ENCODE peak calls at places on chromosomes 5 and 9, in four cellular contexts. T is gastrocnemius medialis, A is adrenal gland, J is sigmoid colon. H is an unnamed sample.

GRCh38 chr9:414595-414994 is 199.9 kb downstream of the DOCK8 start:
- DNase-seq in T (no peak), A (no peak), J (no peak), H (no peak)

GRCh38 chr5:180291234-180291940 is 496 bp downstream of the MAPK9 start:
- DNase-seq in T (no peak), A (no peak), J (no peak), H (peak; percentile 50)

GRCh38 chr9:134950404-134950760 is 32.7 kb upstream of the FCN1 start:
- DNase-seq in T (no peak), A (no peak), J (peak; percentile 29), H (no peak)

GRCh38 chr5:39801306-39801705 is 376.5 kb upstream of the DAB2 start:
- DNase-seq in T (no peak), A (no peak), J (no peak), H (no peak)

GRCh38 chr9:116234091-116234490 is 80.5 kb downstream of the PAPPA start:
- DNase-seq in T (no peak), A (no peak), J (no peak), H (no peak)

GRCh38 chr5:141850183-141850768 is 27.9 kb downstream of the PCDH1 start:
- DNase-seq in T (no peak), A (peak; percentile 50), J (no peak), H (no peak)

GRCh38 chr5:407801-408268 is 35.1 kb upstream of the EXOC3 start:
- DNase-seq in T (no peak), A (no peak), J (peak; percentile 55), H (no peak)

GRCh38 chr9:114501786-114502682 is 3.2 kb downstream of the WHRN start:
- DNase-seq in T (no peak), A (peak; percentile 64), J (no peak), H (no peak)

GRCh38 chr9:135702002-135702721 is at the start of gene KCNT1:
- DNase-seq in T (no peak), A (peak; percentile 32), J (no peak), H (peak; percentile 33)

GRCh38 chr5:140327589-140327988 is 18.8 kb downstream of the HBEGF start:
- DNase-seq in T (no peak), A (no peak), J (no peak), H (no peak)

GRCh38 chr5:124570285-124571035 is 176.0 kb downstream of the ZNF608 start:
- DNase-seq in T (no peak), A (peak; percentile 24), J (no peak), H (no peak)

GRCh38 chr5:16937023-16937379 is 913 bp upstream of the MYO10 start:
- DNase-seq in T (no peak), A (no peak), J (no peak), H (no peak)

GRCh38 chr5:180007582-180007981 is 64.0 kb downstream of the RNF130 start:
- DNase-seq in T (no peak), A (no peak), J (no peak), H (peak; percentile 87)

GRCh38 chr5:138900281-138900965 is 25.3 kb upstream of the LRRTM2 start:
- DNase-seq in T (no peak), A (peak; percentile 18), J (no peak), H (no peak)

GRCh38 chr5:116478461-116478860 is 96.2 kb downstream of the SEMA6A start:
- DNase-seq in T (no peak), A (no peak), J (no peak), H (no peak)

GRCh38 chr5:34959323-34959722 is 30.0 kb downstream of the DNAJC21 start:
- DNase-seq in T (no peak), A (no peak), J (no peak), H (no peak)

GRCh38 chr9:13588151-13589043 is 308.9 kb upstream of the MPDZ start:
- DNase-seq in T (no peak), A (no peak), J (no peak), H (no peak)

GRCh38 chr5:104430977-104431620 is 868.5 kb upstream of the NUDT12 start:
- DNase-seq in T (no peak), A (no peak), J (no peak), H (no peak)

GRCh38 chr5:158133369-158133768 is 274.4 kb upstream of the CLINT1 start:
- DNase-seq in T (no peak), A (no peak), J (no peak), H (no peak)

GRCh38 chr9:98523231-98523901 is 185.4 kb downstream of the GABBR2 start:
- DNase-seq in T (no peak), A (no peak), J (no peak), H (no peak)

GRCh38 chr5:167982-168660 is 23.2 kb upstream of the LRRC14B start:
- DNase-seq in T (no peak), A (no peak), J (peak; percentile 62), H (no peak)

GRCh38 chr5:149195337-149195887 is 54.1 kb downstream of the ABLIM3 start:
- DNase-seq in T (no peak), A (no peak), J (no peak), H (no peak)

GRCh38 chr9:71326360-71326759 is 204.9 kb upstream of the TRPM3 start:
- DNase-seq in T (no peak), A (no peak), J (no peak), H (no peak)

GRCh38 chr5:173329370-173330150 is 1.3 kb upstream of the STC2 start:
- DNase-seq in T (no peak), A (no peak), J (no peak), H (peak; percentile 26)

GRCh38 chr5:175494271-175495183 is 16.2 kb downstream of the SFXN1 start:
- DNase-seq in T (no peak), A (no peak), J (no peak), H (no peak)

GRCh38 chr9:123599781-123600180 is 243.8 kb downstream of the CRB2 start:
- DNase-seq in T (no peak), A (no peak), J (no peak), H (no peak)

GRCh38 chr5:139636975-139637408 is 11.2 kb upstream of the CXXC5 start:
- DNase-seq in T (no peak), A (no peak), J (no peak), H (peak; percentile 76)

GRCh38 chr5:61000887-61001286 is 55.9 kb downstream of the NDUFAF2 start:
- DNase-seq in T (no peak), A (no peak), J (no peak), H (no peak)

GRCh38 chr5:141761-142160 is 49.5 kb upstream of the LRRC14B start:
- DNase-seq in T (no peak), A (no peak), J (no peak), H (no peak)

DNA sequence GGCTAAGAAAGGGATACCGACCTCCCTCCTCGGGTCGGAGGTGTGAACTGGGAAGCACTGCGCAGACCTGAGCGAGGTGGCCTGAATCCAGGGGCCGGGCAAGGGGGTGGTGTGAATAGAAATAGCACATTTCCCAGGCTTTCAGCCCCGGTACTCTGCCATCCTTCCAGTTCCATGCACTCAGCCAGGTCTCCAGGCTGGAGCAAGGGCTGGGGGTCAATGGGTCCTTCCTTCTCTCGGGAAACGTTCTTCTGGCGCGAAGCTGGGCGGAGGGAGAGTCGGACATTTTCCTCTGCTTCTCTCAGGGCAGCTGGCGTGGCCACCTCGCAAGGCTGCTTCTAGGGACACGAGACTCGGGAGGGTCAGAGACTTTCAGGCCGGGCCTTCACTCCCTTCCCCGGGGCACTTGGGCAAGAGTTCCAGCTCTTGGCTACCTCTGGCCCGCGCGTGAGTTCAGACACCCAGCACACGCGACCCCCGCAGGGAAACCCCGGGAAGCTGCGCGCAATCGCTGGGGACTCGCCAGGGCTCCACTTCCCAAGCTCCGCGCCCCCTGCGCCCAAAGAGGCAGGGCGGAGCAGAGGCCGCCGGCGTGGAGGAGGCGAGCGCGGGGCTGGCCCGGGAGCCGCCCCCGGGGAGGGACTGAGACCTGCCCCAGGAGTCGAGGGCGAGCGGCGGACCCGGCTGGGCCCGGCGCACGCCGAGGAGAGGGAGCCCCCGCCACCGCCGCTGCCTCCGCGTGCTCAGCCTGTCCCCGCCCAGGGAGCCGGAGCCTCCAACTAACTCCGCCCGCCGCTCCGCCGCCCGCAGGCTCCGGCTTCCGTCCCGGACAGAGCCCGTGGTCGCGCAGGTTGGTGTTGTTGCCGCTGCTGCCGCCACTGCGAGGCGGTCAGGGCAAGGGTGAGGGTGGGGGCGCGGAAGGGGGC is at the start of gene PAM:
- DNase-seq in T (peak; percentile 68), A (peak; percentile 81), J (peak; percentile 88), H (peak; percentile 78)
- TF ChIP-seq POLR2A in T (peak; percentile 66), A (peak; percentile 89), J (no peak), H (no peak)

GRCh38 chr9:35115680-35116538 is at the start of gene ATOSB:
- DNase-seq in T (peak; percentile 90), A (peak; percentile 98), J (peak; percentile 98), H (peak; percentile 95)
- TF ChIP-seq POLR2A in T (peak; percentile 41), A (peak; percentile 60), J (peak; percentile 75), H (peak; percentile 58)

GRCh38 chr5:95822408-95823240 is at the start of gene GLRX:
- DNase-seq in T (peak; percentile 80), A (peak; percentile 87), J (peak; percentile 89), H (peak; percentile 77)
- TF ChIP-seq POLR2A in T (peak; percentile 80), A (peak; percentile 79), J (peak; percentile 71), H (peak; percentile 68)

GRCh38 chr5:177593511-177593910 is 1.5 kb downstream of the TMED9 start:
- DNase-seq in T (no peak), A (no peak), J (peak; percentile 5), H (no peak)
- TF ChIP-seq POLR2A in T (no peak), A (no peak), J (no peak), H (no peak)

GRCh38 chr5:94744906-94745305 is 126.4 kb downstream of the SLF1 start:
- DNase-seq in T (no peak), A (no peak), J (no peak), H (no peak)

GRCh38 chr5:94746731-94747124 is 128.3 kb downstream of the SLF1 start:
- DNase-seq in T (no peak), A (no peak), J (no peak), H (no peak)

GRCh38 chr5:94747371-94747770 is 128.9 kb downstream of the SLF1 start:
- DNase-seq in T (no peak), A (no peak), J (no peak), H (no peak)

GRCh38 chr5:94748212-94748611 is 129.7 kb downstream of the SLF1 start:
- DNase-seq in T (no peak), A (no peak), J (no peak), H (no peak)

DNA sequence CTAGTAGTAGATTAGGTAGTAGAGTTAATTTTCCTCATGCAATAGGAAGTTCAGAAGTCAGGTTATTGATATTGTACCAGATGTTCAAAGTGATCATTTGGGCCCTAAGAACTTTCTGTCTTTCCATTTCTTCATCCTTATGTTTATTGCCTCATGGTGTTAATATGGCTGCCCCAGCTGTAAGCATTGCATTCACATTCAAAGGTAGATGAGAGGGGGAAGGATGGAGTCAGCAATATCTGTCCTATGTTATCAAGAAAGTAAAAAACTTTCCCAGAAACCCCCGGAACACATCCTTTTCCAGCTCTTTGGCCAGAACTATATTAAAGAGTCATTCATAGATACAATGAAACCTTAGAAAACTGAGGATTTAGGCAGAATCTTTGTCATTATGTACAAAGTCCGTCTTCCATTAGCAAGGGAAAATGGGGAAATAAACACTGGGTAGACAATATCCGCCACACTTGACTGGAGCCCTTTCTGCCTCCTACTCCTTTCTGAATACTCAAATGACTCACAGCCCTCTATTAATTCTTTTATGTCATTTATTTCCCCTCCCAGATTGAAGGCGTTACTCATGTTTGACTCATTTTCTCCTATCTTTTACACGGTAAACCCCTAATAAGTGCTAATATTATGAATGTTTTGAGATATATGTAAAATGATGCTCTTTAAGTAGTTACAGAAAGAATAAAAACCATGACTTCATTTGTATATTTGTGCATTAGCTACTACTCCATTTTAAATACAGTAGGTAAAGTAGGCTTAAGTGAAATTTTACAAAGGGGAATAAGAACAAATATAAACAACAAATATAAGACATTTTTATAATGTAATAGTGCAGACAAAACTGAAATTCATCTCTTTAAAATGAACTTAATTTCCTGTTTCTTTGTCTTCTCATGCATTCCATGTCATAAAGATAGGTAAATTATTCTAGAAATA is 127.6 kb downstream of the SLF1 start:
- DNase-seq in T (no peak), A (no peak), J (no peak), H (no peak)
- TF ChIP-seq POLR2A in T (no peak), A (no peak), J (no peak), H (no peak)

GRCh38 chr5:67003906-67004729 is 192.5 kb downstream of the CD180 start:
- DNase-seq in T (peak; percentile 75), A (peak; percentile 92), J (peak; percentile 90), H (peak; percentile 93)
- TF ChIP-seq POLR2A in T (peak; percentile 61), A (peak; percentile 77), J (peak; percentile 49), H (peak; percentile 83)